ENCODE peak calls at places on chromosomes 13 and 19, in four cellular contexts. C, D, F and Q are unnamed samples. For H3K36me3, the result is how much of the 10 kb centered on the place peaks cover.

GRCh38 chr13:40406405-40407138 is 259.9 kb downstream of the FOXO1 start:
- DNase-seq in C (peak), D (peak), F (no peak), Q (peak)

GRCh38 chr19:3252650-3253049 is 28.2 kb downstream of the CELF5 start:
- DNase-seq in C (no peak), F (no peak), D (no peak), Q (no peak)

GRCh38 chr13:40472427-40473220 is 193.8 kb downstream of the FOXO1 start:
- DNase-seq in C (no peak), F (no peak), D (no peak), Q (no peak)

GRCh38 chr13:80132741-80133601 is 208.0 kb downstream of the SPRY2 start:
- DNase-seq in D (peak), C (no peak), F (peak), Q (peak)

GRCh38 chr19:54160948-54161347 is 1.4 kb upstream of the LENG1 start:
- DNase-seq in C (no peak), F (no peak), D (no peak), Q (no peak)

GRCh38 chr13:33494596-33495214 is 209.2 kb upstream of the STARD13 start:
- DNase-seq in D (peak), F (no peak), C (peak), Q (peak)

GRCh38 chr19:16034958-16035560 is 41.2 kb upstream of the TPM4 start:
- DNase-seq in D (no peak), F (no peak), C (no peak), Q (no peak)

GRCh38 chr13:111011899-111012298 is 97.0 kb upstream of the ANKRD10 start:
- DNase-seq in F (no peak), C (no peak), D (no peak), Q (no peak)

GRCh38 chr13:49292742-49293498 is 45.2 kb downstream of the CDADC1 start:
- DNase-seq in D (peak), C (no peak), F (peak), Q (no peak)

GRCh38 chr19:16369664-16370576 is 45.3 kb downstream of the KLF2 start:
- DNase-seq in C (no peak), D (no peak), F (no peak), Q (no peak)

GRCh38 chr13:50450279-50450678 is 393.2 kb downstream of the DLEU7 start:
- DNase-seq in C (no peak), F (no peak), D (no peak), Q (no peak)

GRCh38 chr13:38657191-38657590 is 29.7 kb upstream of the FREM2 start:
- DNase-seq in F (no peak), D (peak), C (no peak), Q (peak)

GRCh38 chr13:112244495-112245177 is 131.5 kb upstream of the SPACA7 start:
- DNase-seq in F (no peak), D (no peak), C (no peak), Q (no peak)

GRCh38 chr19:49875801-49876421 is 1.2 kb downstream of the AKT1S1 start:
- DNase-seq in D (peak), C (no peak), F (peak), Q (peak)

GRCh38 chr13:107835339-107836018 is 379.9 kb downstream of the LIG4 start:
- DNase-seq in F (no peak), D (peak), C (no peak), Q (peak)

GRCh38 chr19:4539697-4540581 is at the start of gene LRG1:
- DNase-seq in C (no peak), D (no peak), F (no peak), Q (no peak)

GRCh38 chr19:41862445-41862986 is 2.5 kb downstream of the RPS19 start:
- DNase-seq in D (no peak), F (no peak), C (no peak), Q (no peak)

GRCh38 chr13:57925250-57925649 is 293.7 kb downstream of the PCDH17 start:
- DNase-seq in C (no peak), D (no peak), F (no peak), Q (no peak)

GRCh38 chr19:29119582-29119981 is 93.4 kb downstream of the UQCRFS1 start:
- DNase-seq in F (no peak), D (no peak), C (no peak), Q (no peak)

GRCh38 chr13:99158846-99159245 is 41.8 kb upstream of the UBAC2 start:
- DNase-seq in D (no peak), C (no peak), F (no peak), Q (no peak)

GRCh38 chr13:79812070-79812850 is 331.3 kb downstream of the NDFIP2 start:
- DNase-seq in D (no peak), F (no peak), C (no peak), Q (no peak)

GRCh38 chr19:13033244-13033643 is 38.0 kb downstream of the NFIX start:
- DNase-seq in F (no peak), D (no peak), C (no peak), Q (peak)

GRCh38 chr13:35518337-35518736 is 41.8 kb upstream of the MAB21L1 start:
- DNase-seq in D (no peak), C (peak), F (no peak), Q (no peak)

GRCh38 chr13:51825681-51826254 is 19.2 kb downstream of the TMEM272 start:
- DNase-seq in C (no peak), D (no peak), F (no peak), Q (no peak)

GRCh38 chr13:30132623-30133553 is 174.5 kb downstream of the KATNAL1 start:
- DNase-seq in D (peak), C (no peak), F (peak), Q (peak)

GRCh38 chr19:40411125-40411842 is 1.9 kb downstream of the PRX start:
- DNase-seq in C (no peak), F (peak), D (no peak), Q (no peak)

GRCh38 chr19:7663711-7664110 is 5.1 kb upstream of the RETN start:
- DNase-seq in C (no peak), F (no peak), D (no peak), Q (no peak)

GRCh38 chr19:10368101-10368803 is 12.1 kb downstream of the TYK2 start:
- DNase-seq in F (no peak), D (no peak), C (no peak), Q (no peak)

GRCh38 chr19:17751103-17751911 is at the start of gene FCHO1:
- DNase-seq in D (no peak), C (no peak), F (peak), Q (no peak)

GRCh38 chr13:97268772-97269171 is 46.6 kb downstream of the MBNL2 start:
- DNase-seq in D (no peak), C (no peak), F (no peak), Q (no peak)
- H3K36me3 ChIP-seq in D (under half), C (under half), F (under half), Q (under half)

GRCh38 chr19:19004144-19004543 is 29.2 kb downstream of the SUGP2 start:
- DNase-seq in C (no peak), F (no peak), D (no peak), Q (no peak)
- H3K36me3 ChIP-seq in C (under half), F (under half), D (half or more), Q (half or more)

GRCh38 chr13:42860485-42860884 is 79.1 kb downstream of the FAM216B start:
- DNase-seq in F (no peak), D (no peak), C (no peak), Q (no peak)
- H3K36me3 ChIP-seq in F (under half), D (under half), C (under half), Q (under half)

GRCh38 chr13:24281188-24282008 is 28.0 kb upstream of the C1QTNF9 start:
- DNase-seq in D (no peak), F (no peak), C (no peak), Q (no peak)

GRCh38 chr13:24280722-24281121 is 28.7 kb upstream of the C1QTNF9 start:
- DNase-seq in D (peak), C (no peak), F (no peak), Q (no peak)

GRCh38 chr13:24277721-24278120 is 31.7 kb upstream of the C1QTNF9 start:
- DNase-seq in F (no peak), C (no peak), D (no peak), Q (no peak)

GRCh38 chr13:24279706-24280105 is 29.7 kb upstream of the C1QTNF9 start:
- DNase-seq in F (no peak), D (no peak), C (no peak), Q (no peak)

DNA sequence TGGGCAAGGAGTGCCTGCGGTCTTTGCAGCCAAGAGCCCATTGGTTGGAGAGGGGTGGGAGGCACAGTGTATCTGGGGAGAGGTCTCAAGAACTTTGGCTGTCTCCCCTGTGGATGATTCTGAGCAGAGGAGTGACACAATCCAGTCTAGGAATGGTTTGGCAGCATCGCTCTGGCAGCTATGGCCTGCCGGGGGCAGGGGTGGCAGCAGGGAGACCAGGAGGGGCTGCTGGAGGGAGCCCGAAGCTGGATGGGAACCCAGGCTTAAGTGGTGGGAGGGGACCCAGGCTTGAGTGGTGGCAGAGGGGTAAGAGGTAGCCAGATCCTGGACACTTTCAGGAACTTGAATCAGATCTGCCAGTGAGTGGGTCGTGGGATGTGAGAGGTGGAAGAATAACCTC is 30.1 kb upstream of the C1QTNF9 start:
- DNase-seq in D (no peak), C (no peak), F (no peak), Q (no peak)
- H3K36me3 ChIP-seq in D (under half), C (under half), F (under half), Q (under half)